ENCODE peak calls at places on chromosome 13, in eight cellular contexts. C is sigmoid colon, R is lung, E is GM23338, Q is GM12878, S is body of pancreas, F is endodermal cell, K is GM23248. D is an unnamed sample.
A peak's percentile ranks its signal among the peaks of the same experiment; 100 is the strongest.

GRCh38 chr13:99847318-99847750 is 124.2 kb downstream of the ZIC5 start:
- DNase-seq in C (no peak), R (no peak), E (no peak), Q (no peak), S (no peak), F (no peak), K (no peak), D (no peak)

GRCh38 chr13:99087130-99087953 is 109.5 kb upstream of the DOCK9 start:
- DNase-seq in C (peak; percentile 95), R (peak; percentile 93), E (peak; percentile 98), Q (peak; percentile 36), S (peak; percentile 93), F (peak; percentile 98), K (peak; percentile 93), D (peak; percentile 85)

GRCh38 chr13:100154835-100155463 is 66.1 kb downstream of the PCCA start:
- DNase-seq in C (no peak), R (no peak), E (peak; percentile 41), Q (no peak), S (no peak), F (no peak), K (no peak), D (no peak)

GRCh38 chr13:74287672-74288169 is 153.5 kb upstream of the KLF12 start:
- DNase-seq in C (peak; percentile 87), R (peak; percentile 74), E (peak; percentile 90), Q (no peak), S (peak; percentile 87), F (peak; percentile 78), K (peak; percentile 55), D (peak; percentile 82)

GRCh38 chr13:101019126-101019525 is 344.5 kb upstream of the TMTC4 start:
- DNase-seq in C (no peak), R (no peak), E (no peak), Q (no peak), S (no peak), F (no peak), K (peak; percentile 19), D (no peak)

GRCh38 chr13:39602614-39603366 is at the start of gene LHFPL6:
- DNase-seq in C (peak; percentile 94), R (peak; percentile 78), E (peak; percentile 88), Q (no peak), S (peak; percentile 70), F (peak; percentile 91), K (peak; percentile 94), D (peak; percentile 92)

GRCh38 chr13:93290503-93290902 is 63.9 kb downstream of the GPC6 start:
- DNase-seq in C (no peak), R (no peak), E (no peak), Q (no peak), S (no peak), F (no peak), K (peak; percentile 38), D (no peak)

GRCh38 chr13:73803997-73804396 is 330.2 kb downstream of the KLF12 start:
- DNase-seq in C (no peak), R (no peak), E (no peak), Q (no peak), S (no peak), F (no peak), K (peak; percentile 59), D (no peak)

GRCh38 chr13:61410266-61410665 is 5.4 kb downstream of the PCDH20 start:
- DNase-seq in C (no peak), R (no peak), E (no peak), Q (no peak), S (no peak), F (no peak), K (no peak), D (no peak)

GRCh38 chr13:75368167-75368566 is 113.8 kb downstream of the TBC1D4 start:
- DNase-seq in C (no peak), R (no peak), E (no peak), Q (no peak), S (no peak), F (no peak), K (peak; percentile 81), D (no peak)

GRCh38 chr13:64154514-64154913 is 2738.9 kb upstream of the PCDH20 start:
- DNase-seq in C (no peak), R (no peak), E (peak; percentile 16), Q (no peak), S (no peak), F (no peak), K (no peak), D (peak; percentile 43)

GRCh38 chr13:89627991-89628390 is 1719.5 kb upstream of the MIR17HG start:
- DNase-seq in C (no peak), R (no peak), E (no peak), Q (no peak), S (no peak), F (no peak), K (no peak), D (no peak)

GRCh38 chr13:44735806-44736205 is 159.7 kb upstream of the TSC22D1 start:
- DNase-seq in C (no peak), R (no peak), E (no peak), Q (no peak), S (no peak), F (no peak), K (no peak), D (no peak)

GRCh38 chr13:107906131-107906530 is 309.2 kb downstream of the LIG4 start:
- DNase-seq in C (no peak), R (no peak), E (no peak), Q (no peak), S (no peak), F (no peak), K (no peak), D (peak; percentile 3)

GRCh38 chr13:33256148-33256547 is 29.4 kb downstream of the STARD13 start:
- DNase-seq in C (no peak), R (no peak), E (no peak), Q (no peak), S (no peak), F (no peak), K (no peak), D (no peak)
- H3K27ac ChIP-seq in C (no peak overlapping the region), R (no peak overlapping the region), E (no peak overlapping the region), Q (no peak overlapping the region), S (no peak overlapping the region), F (no peak overlapping the region), K (no peak overlapping the region), D (no peak overlapping the region)

GRCh38 chr13:36294061-36294460 is 3.6 kb downstream of the CCDC169 start:
- DNase-seq in C (no peak), R (no peak), E (no peak), Q (no peak), S (no peak), F (no peak), K (no peak), D (no peak)

GRCh38 chr13:36297259-36297599 is 385 bp downstream of the CCDC169 start:
- DNase-seq in C (no peak), R (no peak), E (no peak), Q (no peak), S (no peak), F (no peak), K (peak; percentile 67), D (no peak)

GRCh38 chr13:36298535-36299068 is 988 bp upstream of the CCDC169 start:
- DNase-seq in C (peak; percentile 65), R (no peak), E (peak; percentile 90), Q (no peak), S (no peak), F (peak; percentile 78), K (no peak), D (peak; percentile 15)

GRCh38 chr13:36293497-36293896 is 4.1 kb downstream of the CCDC169 start:
- DNase-seq in C (no peak), R (no peak), E (no peak), Q (no peak), S (no peak), F (no peak), K (no peak), D (no peak)

DNA sequence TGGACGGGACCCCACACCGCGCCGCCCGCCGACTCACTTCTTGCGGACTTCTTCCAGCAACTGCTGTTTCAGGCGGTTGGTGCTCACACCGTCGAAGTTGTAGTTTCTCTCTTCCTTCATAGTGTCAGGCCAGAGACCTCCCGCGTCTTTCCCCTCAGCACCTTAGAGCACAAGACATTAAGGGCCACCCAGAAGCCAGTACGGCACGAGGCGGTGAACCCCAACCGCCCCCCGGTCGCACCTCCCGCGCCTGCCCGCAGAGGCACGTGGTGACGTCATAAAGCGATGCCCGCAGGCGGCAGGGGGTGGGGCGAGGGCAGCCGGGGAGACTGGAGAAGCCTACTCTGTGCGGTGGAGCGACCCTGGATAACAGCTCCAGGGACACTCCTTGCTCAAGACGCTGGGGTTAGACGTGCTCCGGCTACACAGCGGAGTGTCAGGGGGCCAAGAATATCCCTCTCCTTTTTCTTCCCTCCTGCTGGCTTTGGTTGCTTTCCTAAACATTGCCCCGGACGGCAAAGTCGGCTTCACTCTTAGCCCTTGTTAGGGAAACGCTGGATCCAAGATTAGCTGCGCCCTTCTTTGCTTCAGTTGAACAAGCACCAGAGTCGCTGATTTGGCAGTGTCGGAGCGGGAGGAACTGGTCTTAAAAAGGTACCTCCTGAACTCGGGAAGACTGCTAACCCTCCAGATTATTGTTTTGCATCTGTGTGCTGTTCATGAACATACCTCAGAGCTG is at the start of gene CCDC169:
- DNase-seq in C (peak; percentile 93), R (peak; percentile 74), E (peak; percentile 96), Q (no peak), S (peak; percentile 68), F (peak; percentile 94), K (peak; percentile 83), D (peak; percentile 90)
- H3K4me3 ChIP-seq in C (peak within 1 kb of the TSS; percentile 68), R (peak within 1 kb of the TSS; percentile 39), E (peak within 1 kb of the TSS; percentile 58), Q (peak within 1 kb of the TSS; percentile 56), S (peak within 1 kb of the TSS; percentile 41), F (peak within 1 kb of the TSS; percentile 83), K (peak within 1 kb of the TSS; percentile 81), D (peak within 1 kb of the TSS; percentile 90)

GRCh38 chr13:48737689-48738088 is 84.0 kb downstream of the CYSLTR2 start:
- DNase-seq in C (no peak), R (no peak), E (no peak), Q (no peak), S (no peak), F (no peak), K (no peak), D (no peak)
- H3K4me1 ChIP-seq in C (no peaks in the 10 kb centered on the region), R (peaks cover 2% of the 10 kb centered on the region), E (peaks cover 3% of the 10 kb centered on the region), Q (no peaks in the 10 kb centered on the region), S (peaks cover 8% of the 10 kb centered on the region), F (peaks cover 6% of the 10 kb centered on the region), K (no peaks in the 10 kb centered on the region), D (no peaks in the 10 kb centered on the region)

GRCh38 chr13:48234652-48235099 is 1.7 kb downstream of the ITM2B start:
- DNase-seq in C (no peak), R (no peak), E (no peak), Q (no peak), S (no peak), F (no peak), K (peak; percentile 49), D (no peak)
- H3K27ac ChIP-seq in C (peak overlapping the region; percentile 96), R (peak overlapping the region; percentile 85), E (no peak overlapping the region), Q (no peak overlapping the region), S (peak overlapping the region; percentile 18), F (no peak overlapping the region), K (peak overlapping the region; percentile 88), D (peak overlapping the region; percentile 80)